ENCODE peak calls at places on chromosomes 1 and 21, in ten cellular contexts. V is right lobe of liver; W is left lung; N is HepG2; A is IMR-90; O is heart left ventricle; U is gastrocnemius medialis; D is naive thymus-derived CD4-positive, alpha-beta T cell; X is Panc1; I is PC-3. S is an unnamed sample.

GRCh38 chr21:31184462-31184861 is 146.2 kb upstream of the KRTAP19-8 start:
- ATAC-seq in A (no peak), O (no peak), U (no peak), D (peak; percentile 57), X (no peak), I (no peak), V (no peak), W (no peak), N (no peak), S (no peak)

GRCh38 chr1:246512230-246512629 is 5.2 kb upstream of the SMYD3 start:
- ATAC-seq in W (no peak), U (no peak), X (no peak), N (peak; percentile 4), O (no peak), D (no peak), A (no peak), I (no peak), V (no peak), S (no peak)

GRCh38 chr1:63662056-63662836 is 69.0 kb downstream of the PGM1 start:
- ATAC-seq in D (no peak), O (peak; percentile 64), I (peak; percentile 81), A (peak; percentile 64), V (no peak), W (peak; percentile 75), N (peak; percentile 51), X (peak; percentile 71), U (peak; percentile 51), S (peak; percentile 78)

GRCh38 chr21:41612674-41613250 is 104.8 kb upstream of the TMPRSS2 start:
- ATAC-seq in V (peak; percentile 76), N (peak; percentile 83), X (peak; percentile 85), O (peak; percentile 91), D (peak; percentile 42), I (peak; percentile 70), U (peak; percentile 75), A (peak; percentile 66), W (peak; percentile 83), S (peak; percentile 94)

GRCh38 chr1:100719490-100719889 is at the start of gene VCAM1:
- ATAC-seq in A (peak; percentile 53), W (peak; percentile 50), N (no peak), V (peak; percentile 24), X (no peak), U (no peak), D (no peak), O (peak; percentile 67), I (no peak), S (no peak)

GRCh38 chr1:230219174-230220067 is 152.4 kb downstream of the GALNT2 start:
- ATAC-seq in X (no peak), N (no peak), U (peak; percentile 68), O (no peak), I (no peak), D (no peak), W (peak; percentile 37), V (peak; percentile 29), A (no peak), S (no peak)

GRCh38 chr1:213692236-213692831 is 295.4 kb upstream of the PROX1 start:
- ATAC-seq in V (no peak), O (no peak), A (no peak), I (no peak), W (no peak), U (no peak), N (no peak), D (no peak), X (no peak), S (no peak)

GRCh38 chr1:209421186-209421585 is 162.3 kb upstream of the CAMK1G start:
- ATAC-seq in O (no peak), I (no peak), X (no peak), A (no peak), D (no peak), N (no peak), V (no peak), W (no peak), U (no peak), S (no peak)

GRCh38 chr1:155884028-155884950 is 24.9 kb downstream of the SYT11 start:
- ATAC-seq in N (peak; percentile 52), A (peak; percentile 48), X (no peak), W (no peak), I (peak; percentile 72), U (no peak), V (no peak), D (no peak), O (peak; percentile 28), S (no peak)

GRCh38 chr1:196558424-196558823 is 49.8 kb downstream of the KCNT2 start:
- ATAC-seq in U (peak; percentile 64), D (no peak), N (no peak), A (peak; percentile 72), I (peak; percentile 82), V (peak; percentile 89), W (peak; percentile 90), O (peak; percentile 58), X (no peak), S (peak; percentile 89)

GRCh38 chr1:77847621-77848080 is 40.8 kb upstream of the NEXN start:
- ATAC-seq in W (no peak), O (no peak), N (no peak), D (no peak), A (no peak), U (no peak), I (no peak), V (no peak), X (no peak), S (no peak)

GRCh38 chr1:247357062-247357780 is 25.6 kb upstream of the ZNF496 start:
- ATAC-seq in D (no peak), I (no peak), V (peak; percentile 40), A (peak; percentile 85), W (peak; percentile 29), O (peak; percentile 75), U (no peak), X (no peak), N (no peak), S (no peak)

GRCh38 chr1:107919953-107920352 is 45.0 kb downstream of the VAV3 start:
- ATAC-seq in X (no peak), A (no peak), V (no peak), D (peak; percentile 56), O (no peak), W (no peak), N (no peak), U (no peak), I (no peak), S (no peak)

GRCh38 chr1:206887701-206888100 is 9.5 kb upstream of the IL24 start:
- ATAC-seq in X (no peak), D (no peak), A (peak; percentile 24), I (peak; percentile 38), U (no peak), N (no peak), O (no peak), V (no peak), W (peak; percentile 24), S (no peak)

GRCh38 chr1:221760895-221761294 is 19.0 kb upstream of the DUSP10 start:
- ATAC-seq in U (no peak), W (no peak), D (no peak), V (no peak), A (no peak), X (no peak), I (no peak), N (no peak), O (no peak), S (no peak)

GRCh38 chr1:175232335-175232734 is 39.8 kb upstream of the KIAA0040 start:
- ATAC-seq in U (peak; percentile 94), N (no peak), W (no peak), D (no peak), X (no peak), I (no peak), A (no peak), V (no peak), O (no peak), S (no peak)

GRCh38 chr1:64745986-64746940 is 1.4 kb downstream of the RAVER2 start:
- ATAC-seq in O (peak; percentile 61), I (no peak), A (no peak), D (no peak), V (no peak), N (no peak), X (peak; percentile 76), W (peak; percentile 69), U (no peak), S (peak; percentile 28)

GRCh38 chr1:112689196-112689841 is 14.9 kb downstream of the MOV10 start:
- ATAC-seq in X (no peak), V (no peak), U (no peak), I (no peak), N (no peak), W (no peak), D (no peak), A (no peak), O (peak; percentile 20), S (peak; percentile 35)

DNA sequence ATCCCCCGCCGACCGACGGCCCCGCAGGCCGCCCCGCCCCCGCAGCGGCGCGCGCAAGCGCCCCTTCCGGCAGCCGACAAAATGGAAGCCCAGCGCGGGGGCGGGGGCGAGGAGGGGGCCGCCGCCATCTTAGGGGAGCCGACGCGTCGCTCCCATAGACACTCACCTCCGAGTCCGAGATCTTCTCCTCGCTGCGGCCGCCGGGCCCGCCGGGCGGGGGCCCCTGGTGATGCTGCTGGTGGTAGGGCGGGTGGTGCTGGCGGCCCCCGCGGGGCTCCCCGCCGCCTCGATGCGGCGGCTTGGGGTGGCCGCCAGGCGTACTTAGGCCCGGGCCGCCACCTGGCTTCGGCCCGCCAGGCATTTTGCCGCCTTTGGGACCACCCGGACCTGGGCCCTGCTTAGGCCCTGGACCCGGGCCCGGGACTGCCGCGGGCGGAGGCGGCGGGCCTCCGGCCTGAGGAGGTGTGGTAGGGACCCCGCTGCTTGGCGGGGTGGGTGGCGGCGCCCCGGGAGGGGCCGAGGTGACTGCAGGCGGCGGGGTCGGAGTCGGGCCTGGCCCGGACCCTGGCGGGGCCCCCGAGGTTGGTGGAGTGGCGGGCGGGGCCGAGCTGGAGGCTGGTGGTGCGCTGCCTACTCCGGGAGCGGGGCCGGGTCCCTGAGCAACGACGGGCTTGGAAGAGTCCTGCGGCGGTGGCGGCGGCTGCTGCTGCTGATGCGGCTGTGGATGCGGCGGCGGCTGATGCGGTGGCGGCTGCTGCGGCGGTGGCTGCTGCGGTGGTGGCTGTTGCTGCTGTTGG is 691 bp downstream of the SFPQ start:
- ATAC-seq in A (peak; percentile 70), O (peak; percentile 55), D (peak; percentile 75), X (peak; percentile 68), U (peak; percentile 72), V (peak; percentile 55), W (peak; percentile 76), I (peak; percentile 29), N (peak; percentile 55), S (peak; percentile 75)
- H3K4me1 ChIP-seq in A (peaks cover 4% of the 10 kb centered on the region), O (peaks cover 46% of the 10 kb centered on the region), D (peaks cover 39% of the 10 kb centered on the region), X (peaks cover 20% of the 10 kb centered on the region), U (peaks cover 48% of the 10 kb centered on the region), V (peaks cover 27% of the 10 kb centered on the region), W (peaks cover 11% of the 10 kb centered on the region), I (peaks cover 11% of the 10 kb centered on the region), N (peaks cover 55% of the 10 kb centered on the region), S (peaks cover 28% of the 10 kb centered on the region)

GRCh38 chr1:184485731-184486723 is 99.2 kb downstream of the C1orf21 start:
- ATAC-seq in U (no peak), X (no peak), W (peak; percentile 37), N (no peak), I (no peak), D (no peak), A (no peak), V (no peak), O (peak; percentile 63), S (no peak)
- H3K4me1 ChIP-seq in U (peaks cover 98% of the 10 kb centered on the region), X (no peaks in the 10 kb centered on the region), W (peaks cover 32% of the 10 kb centered on the region), N (peaks cover 4% of the 10 kb centered on the region), I (peaks cover 19% of the 10 kb centered on the region), D (no peaks in the 10 kb centered on the region), A (peaks cover 21% of the 10 kb centered on the region), V (peaks cover 3% of the 10 kb centered on the region), O (peaks cover 76% of the 10 kb centered on the region), S (peaks cover 44% of the 10 kb centered on the region)

GRCh38 chr21:35028451-35028757 is 20.7 kb downstream of the RUNX1 start:
- ATAC-seq in W (no peak), D (no peak), O (no peak), I (no peak), A (no peak), N (no peak), V (no peak), X (no peak), U (no peak), S (no peak)
- H3K4me1 ChIP-seq in W (peaks cover 17% of the 10 kb centered on the region), D (peaks cover 85% of the 10 kb centered on the region), O (peaks cover 60% of the 10 kb centered on the region), I (no peaks in the 10 kb centered on the region), A (no peaks in the 10 kb centered on the region), N (peaks cover 56% of the 10 kb centered on the region), V (no peaks in the 10 kb centered on the region), X (no peaks in the 10 kb centered on the region), U (no peaks in the 10 kb centered on the region), S (no peaks in the 10 kb centered on the region)

GRCh38 chr1:172697463-172698100 is 38.7 kb downstream of the FASLG start:
- ATAC-seq in V (peak; percentile 37), N (no peak), D (peak; percentile 74), A (no peak), O (no peak), I (no peak), W (no peak), U (no peak), X (no peak), S (no peak)
- H3K4me1 ChIP-seq in V (no peaks in the 10 kb centered on the region), N (no peaks in the 10 kb centered on the region), D (peaks cover 63% of the 10 kb centered on the region), A (no peaks in the 10 kb centered on the region), O (peaks cover 43% of the 10 kb centered on the region), I (peaks cover 24% of the 10 kb centered on the region), W (no peaks in the 10 kb centered on the region), U (peaks cover 4% of the 10 kb centered on the region), X (no peaks in the 10 kb centered on the region), S (no peaks in the 10 kb centered on the region)